ENCODE peak calls at places on chromosomes 2 and 18, in six cellular contexts. S is neuronal stem cell, F is trophoblast cell, R is IMR-90, H is H1, D is mesenchymal stem cell. E is an unnamed sample.

GRCh38 chr2:200679157-200679934 is 93.5 kb downstream of the AOX1 start:
- DNase-seq in S (no peak), F (no peak), R (no peak), H (no peak), D (no peak), E (no peak)

GRCh38 chr2:231228974-231229373 is 30.5 kb downstream of the ARMC9 start:
- DNase-seq in S (no peak), F (no peak), R (no peak), H (no peak), D (no peak), E (no peak)

GRCh38 chr18:27185025-27185763 is at the start of gene CHST9:
- DNase-seq in S (peak; percentile 15), F (no peak), R (no peak), H (no peak), D (no peak), E (peak; percentile 75)

GRCh38 chr2:154603682-154604081 is 94.8 kb upstream of the KCNJ3 start:
- DNase-seq in S (no peak), F (no peak), R (no peak), H (no peak), D (no peak), E (no peak)

GRCh38 chr2:181312515-181312927 is 144.7 kb upstream of the ITGA4 start:
- DNase-seq in S (no peak), F (no peak), R (no peak), H (no peak), D (no peak), E (no peak)

GRCh38 chr18:63099848-63100625 is 219.5 kb downstream of the BCL2 start:
- DNase-seq in S (no peak), F (peak; percentile 57), R (no peak), H (no peak), D (no peak), E (no peak)

GRCh38 chr2:71393216-71393615 is 60.1 kb upstream of the DYSF start:
- DNase-seq in S (no peak), F (peak; percentile 72), R (no peak), H (no peak), D (no peak), E (no peak)

GRCh38 chr2:219451626-219452360 is 17.1 kb downstream of the SPEG start:
- DNase-seq in S (no peak), F (no peak), R (peak; percentile 18), H (no peak), D (no peak), E (no peak)

GRCh38 chr2:240926516-240927389 is 20.6 kb downstream of the CROCC2 start:
- DNase-seq in S (no peak), F (no peak), R (peak; percentile 56), H (no peak), D (no peak), E (peak; percentile 30)

GRCh38 chr2:66334237-66335054 is 100.5 kb upstream of the MEIS1 start:
- DNase-seq in S (no peak), F (no peak), R (no peak), H (no peak), D (no peak), E (peak; percentile 45)

GRCh38 chr2:229348135-229348534 is 77.0 kb upstream of the PID1 start:
- DNase-seq in S (no peak), F (no peak), R (no peak), H (no peak), D (peak; percentile 3), E (no peak)

GRCh38 chr18:76633504-76634259 is 138.6 kb upstream of the ZNF516 start:
- DNase-seq in S (no peak), F (no peak), R (no peak), H (no peak), D (no peak), E (no peak)

GRCh38 chr2:63424329-63425078 is 163.8 kb downstream of the WDPCP start:
- DNase-seq in S (no peak), F (peak; percentile 6), R (peak; percentile 41), H (peak; percentile 19), D (peak; percentile 31), E (peak; percentile 47)

GRCh38 chr18:59823611-59824195 is 76.1 kb upstream of the PMAIP1 start:
- DNase-seq in S (peak; percentile 76), F (peak; percentile 56), R (peak; percentile 80), H (peak; percentile 41), D (peak; percentile 73), E (peak; percentile 83)

GRCh38 chr2:46451131-46451711 is 28.1 kb upstream of the TMEM247 start:
- DNase-seq in S (no peak), F (peak; percentile 46), R (peak; percentile 88), H (no peak), D (peak; percentile 70), E (no peak)

GRCh38 chr2:120794716-120795115 is 59.0 kb downstream of the GLI2 start:
- DNase-seq in S (no peak), F (no peak), R (peak; percentile 77), H (no peak), D (peak; percentile 49), E (no peak)

GRCh38 chr2:86221066-86221684 is 21.9 kb downstream of the MRPL35 start:
- DNase-seq in S (peak; percentile 50), F (no peak), R (peak; percentile 45), H (no peak), D (peak; percentile 26), E (peak; percentile 67)

GRCh38 chr2:72917138-72917874 is at the start of gene EMX1:
- DNase-seq in S (peak; percentile 83), F (peak; percentile 32), R (no peak), H (no peak), D (peak; percentile 26), E (peak; percentile 93)

GRCh38 chr2:166417669-166418068 is 41.9 kb upstream of the SCN9A start:
- DNase-seq in S (no peak), F (no peak), R (peak; percentile 65), H (no peak), D (peak; percentile 50), E (no peak)

DNA sequence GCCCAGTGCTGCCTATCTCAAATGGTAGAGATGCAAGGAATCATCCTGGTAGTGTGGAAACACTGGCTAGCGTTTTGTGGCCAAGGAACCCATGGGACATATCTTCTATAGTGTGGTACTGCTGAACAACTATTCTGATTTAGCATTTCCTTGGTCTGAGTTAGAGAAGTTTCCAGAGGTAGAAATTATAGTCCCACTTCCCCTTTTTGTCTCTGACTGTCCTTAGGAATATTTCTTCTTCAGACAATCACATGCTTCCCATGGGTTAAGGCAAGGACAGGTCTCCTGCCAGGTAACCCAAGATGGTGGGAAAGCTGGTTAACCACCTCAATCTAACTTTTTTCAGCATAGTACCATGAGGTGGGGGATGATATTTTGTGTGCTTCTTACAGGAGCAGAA is 729.5 kb upstream of the LRRTM4 start:
- DNase-seq in S (no peak), F (no peak), R (no peak), H (no peak), D (no peak), E (no peak)
- H3K14ac ChIP-seq in S (no peak overlapping the region), F (no peak overlapping the region), R (no peak overlapping the region), H (no peak overlapping the region), D (no peak overlapping the region), E (no peak overlapping the region)

GRCh38 chr18:65938592-65939372 is 188.0 kb downstream of the CDH7 start:
- DNase-seq in S (no peak), F (no peak), R (no peak), H (peak; percentile 25), D (peak; percentile 18), E (peak; percentile 77)
- H3K14ac ChIP-seq in S (no peak overlapping the region), F (no peak overlapping the region), R (no peak overlapping the region), H (no peak overlapping the region), D (no peak overlapping the region), E (no peak overlapping the region)

DNA sequence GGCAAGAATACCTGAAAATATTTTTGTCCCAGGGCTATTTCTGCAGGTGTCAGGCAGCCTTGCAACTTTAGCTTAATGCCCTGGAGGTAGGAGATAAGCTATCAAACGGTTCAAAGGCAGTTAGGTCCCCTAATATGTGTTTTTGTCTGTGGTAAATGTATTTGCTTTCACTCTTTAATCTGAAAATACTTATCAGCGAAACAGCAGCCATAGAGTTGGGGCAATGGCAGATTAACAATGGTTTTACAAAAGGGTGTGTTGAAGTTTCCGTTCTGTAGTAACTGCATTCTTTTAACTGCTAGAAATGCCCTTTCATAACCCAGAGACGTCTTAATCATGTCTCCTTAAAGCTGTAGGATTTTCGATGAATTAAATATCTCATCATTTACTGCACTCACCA is 265.0 kb upstream of the TRIB2 start:
- DNase-seq in S (no peak), F (peak; percentile 9), R (no peak), H (no peak), D (no peak), E (no peak)
- H3K14ac ChIP-seq in S (no peak overlapping the region), F (no peak overlapping the region), R (peak overlapping the region; percentile 70), H (no peak overlapping the region), D (no peak overlapping the region), E (no peak overlapping the region)

DNA sequence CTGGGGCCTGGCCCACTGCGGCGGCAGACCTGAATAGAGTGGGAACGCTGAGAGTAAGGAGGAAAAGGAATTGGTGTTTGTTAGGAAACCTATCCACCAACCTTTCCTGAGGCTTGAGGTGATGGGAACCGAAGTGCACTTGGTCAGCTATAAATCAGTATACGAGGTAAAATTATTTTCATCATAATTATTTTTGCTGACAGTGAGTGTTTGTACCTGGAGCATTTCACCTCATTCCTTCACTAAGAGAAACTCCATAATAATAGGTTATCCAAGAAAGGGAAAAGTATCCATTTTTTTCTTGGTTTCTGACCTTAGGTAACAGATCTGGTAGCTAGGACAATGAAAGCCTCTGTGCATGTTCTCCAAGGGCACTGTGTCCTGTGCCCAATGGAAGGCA is 138.6 kb upstream of the RGPD4 start:
- DNase-seq in S (no peak), F (no peak), R (no peak), H (no peak), D (no peak), E (no peak)
- H3K14ac ChIP-seq in S (no peak overlapping the region), F (no peak overlapping the region), R (no peak overlapping the region), H (no peak overlapping the region), D (no peak overlapping the region), E (no peak overlapping the region)

DNA sequence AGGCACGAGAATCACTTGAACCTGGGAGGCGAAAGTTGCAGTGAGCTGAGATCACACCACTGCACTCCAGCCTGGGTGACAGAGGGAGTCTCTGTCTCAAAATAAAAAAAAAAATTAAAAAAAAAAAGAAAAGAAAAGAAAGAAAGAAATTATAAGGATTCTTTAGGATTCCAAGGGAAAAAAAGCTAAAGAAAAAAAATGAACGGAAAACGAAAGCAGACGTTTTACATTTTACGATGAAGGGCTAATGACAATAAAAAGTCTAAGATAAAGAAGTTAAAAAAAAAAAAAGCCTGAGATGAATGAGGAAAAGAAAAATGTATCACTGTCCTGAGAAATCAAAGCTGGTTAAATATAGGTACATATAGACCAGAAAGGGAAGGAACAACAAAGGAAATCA is 58.5 kb downstream of the SOS1 start:
- DNase-seq in S (no peak), F (no peak), R (no peak), H (no peak), D (no peak), E (no peak)
- H3K14ac ChIP-seq in S (no peak overlapping the region), F (no peak overlapping the region), R (no peak overlapping the region), H (no peak overlapping the region), D (no peak overlapping the region), E (no peak overlapping the region)

DNA sequence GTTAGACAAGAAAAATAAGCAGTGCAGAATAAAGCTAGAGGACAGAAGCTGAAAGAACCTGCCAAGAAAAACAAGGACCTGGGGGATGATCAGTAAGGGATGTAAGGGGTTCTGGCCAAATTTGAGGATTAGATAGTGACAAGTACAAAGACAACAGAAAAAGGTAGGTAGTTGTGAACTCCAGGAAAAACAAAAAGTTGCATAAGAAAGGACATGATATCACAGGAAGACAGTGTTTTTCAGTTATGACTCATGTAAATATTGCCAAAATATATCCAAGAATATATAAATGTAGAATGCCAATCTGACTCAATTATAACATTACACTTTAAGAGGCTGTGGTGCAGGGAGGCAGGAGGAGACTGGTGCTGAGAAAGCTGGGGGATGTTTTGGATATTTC is 209.8 kb upstream of the SH3BP4 start:
- DNase-seq in S (no peak), F (no peak), R (peak; percentile 31), H (no peak), D (no peak), E (no peak)
- H3K14ac ChIP-seq in S (no peak overlapping the region), F (no peak overlapping the region), R (no peak overlapping the region), H (no peak overlapping the region), D (no peak overlapping the region), E (no peak overlapping the region)

E was measured in H9.